ENCODE peak calls at places on chromosomes 2 and 18, in five cellular contexts. U is lower lobe of right lung; M is CD8-positive, alpha-beta T cell; N is fibroblast of lung; T is endothelial cell. E is an unnamed sample.

GRCh38 chr18:63098014-63098981 is 221.3 kb downstream of the BCL2 start:
- DNase-seq in U (no peak), M (peak; percentile 21), N (no peak), T (peak; percentile 15), E (no peak)

GRCh38 chr2:113187771-113188170 is 14.0 kb downstream of the PSD4 start:
- DNase-seq in U (no peak), M (no peak), N (no peak), T (no peak), E (no peak)

GRCh38 chr2:164651361-164651760 is 30.1 kb upstream of the GRB14 start:
- DNase-seq in U (no peak), M (no peak), N (no peak), T (no peak), E (no peak)

GRCh38 chr2:178241852-178242551 is 47.7 kb downstream of the OSBPL6 start:
- DNase-seq in U (no peak), M (no peak), N (peak; percentile 98), T (no peak), E (peak; percentile 96)

GRCh38 chr2:189022492-189022891 is 48.3 kb downstream of the COL3A1 start:
- DNase-seq in U (no peak), M (no peak), N (peak; percentile 90), T (no peak), E (no peak)

GRCh38 chr2:207153266-207153990 is 12.3 kb downstream of the KLF7 start:
- DNase-seq in U (no peak), M (no peak), N (no peak), T (no peak), E (no peak)

GRCh38 chr2:171735991-171736710 is 48.9 kb downstream of the DYNC1I2 start:
- DNase-seq in U (no peak), M (no peak), N (no peak), T (no peak), E (no peak)

GRCh38 chr2:18500333-18500732 is 60.1 kb downstream of the RDH14 start:
- DNase-seq in U (no peak), M (no peak), N (peak; percentile 85), T (no peak), E (no peak)

GRCh38 chr2:151289972-151290335 is 486 bp upstream of the NMI start:
- DNase-seq in U (no peak), M (no peak), N (peak; percentile 73), T (no peak), E (no peak)

GRCh38 chr2:24077535-24077877 is 1.4 kb upstream of the SF3B6 start:
- DNase-seq in U (no peak), M (no peak), N (no peak), T (peak; percentile 9), E (no peak)

GRCh38 chr18:33820517-33821368 is 242.7 kb downstream of the ASXL3 start:
- DNase-seq in U (no peak), M (no peak), N (peak; percentile 33), T (no peak), E (no peak)

GRCh38 chr2:101616411-101616810 is 81.1 kb upstream of the MAP4K4 start:
- DNase-seq in U (no peak), M (no peak), N (peak; percentile 32), T (no peak), E (no peak)

GRCh38 chr18:41227993-41228392 is 727.0 kb upstream of the PIK3C3 start:
- DNase-seq in U (no peak), M (no peak), N (no peak), T (no peak), E (no peak)

GRCh38 chr2:203989536-203989935 is 53.0 kb downstream of the ICOS start:
- DNase-seq in U (no peak), M (no peak), N (no peak), T (no peak), E (no peak)

GRCh38 chr2:200380833-200381542 is 74.5 kb downstream of the SPATS2L start:
- DNase-seq in U (no peak), M (no peak), N (peak; percentile 82), T (no peak), E (no peak)

GRCh38 chr18:11989174-11989573 is 7.9 kb downstream of the IMPA2 start:
- DNase-seq in U (no peak), M (no peak), N (no peak), T (no peak), E (no peak)

GRCh38 chr2:17538022-17538843 is 2.3 kb upstream of the VSNL1 start:
- DNase-seq in U (peak; percentile 28), M (no peak), N (peak; percentile 65), T (peak; percentile 30), E (no peak)

GRCh38 chr2:186129767-186130581 is 356.1 kb upstream of the ZC3H15 start:
- DNase-seq in U (no peak), M (no peak), N (peak; percentile 68), T (no peak), E (peak; percentile 34)

GRCh38 chr2:37585982-37586621 is 85.3 kb downstream of the CDC42EP3 start:
- DNase-seq in U (no peak), M (peak; percentile 59), N (peak; percentile 86), T (no peak), E (no peak)

GRCh38 chr18:42174909-42175308 is 219.9 kb downstream of the PIK3C3 start:
- DNase-seq in U (no peak), M (no peak), N (no peak), T (no peak), E (no peak)

GRCh38 chr2:240463274-240463865 is 27.9 kb downstream of the GPC1 start:
- DNase-seq in U (no peak), M (no peak), N (no peak), T (no peak), E (no peak)

GRCh38 chr2:1744446-1745170 is at the start of gene PXDN:
- DNase-seq in U (no peak), M (no peak), N (peak; percentile 83), T (no peak), E (no peak)

GRCh38 chr2:28630341-28630740 is 121.3 kb upstream of the PPP1CB start:
- DNase-seq in U (no peak), M (no peak), N (no peak), T (no peak), E (no peak)

GRCh38 chr2:145551661-145552060 is 1031.7 kb upstream of the ZEB2 start:
- DNase-seq in U (no peak), M (no peak), N (no peak), T (no peak), E (no peak)

GRCh38 chr2:155250800-155251199 is 552.3 kb downstream of the KCNJ3 start:
- DNase-seq in U (no peak), M (no peak), N (no peak), T (no peak), E (peak; percentile 6)

GRCh38 chr18:71116535-71116934 is 827.7 kb downstream of the SOCS6 start:
- DNase-seq in U (no peak), M (no peak), N (no peak), T (no peak), E (no peak)

GRCh38 chr2:46241344-46241743 is 55.9 kb upstream of the EPAS1 start:
- DNase-seq in U (no peak), M (no peak), N (peak; percentile 24), T (no peak), E (no peak)

GRCh38 chr2:184416514-184416913 is 181.8 kb upstream of the ZNF804A start:
- DNase-seq in U (no peak), M (no peak), N (no peak), T (no peak), E (no peak)

GRCh38 chr2:98656800-98657199 is 48.4 kb downstream of the UNC50 start:
- DNase-seq in U (no peak), M (no peak), N (no peak), T (no peak), E (no peak)

GRCh38 chr2:71995067-71995665 is 152.5 kb downstream of the CYP26B1 start:
- DNase-seq in U (no peak), M (no peak), N (peak; percentile 32), T (no peak), E (no peak)

GRCh38 chr18:58911766-58912165 is 47.1 kb downstream of the ZNF532 start:
- DNase-seq in U (no peak), M (no peak), N (no peak), T (no peak), E (no peak)

GRCh38 chr2:73418343-73418742 is 32.7 kb downstream of the ALMS1 start:
- DNase-seq in U (peak; percentile 72), M (no peak), N (peak; percentile 91), T (no peak), E (peak; percentile 9)

GRCh38 chr2:237475704-237476107 is 11.3 kb upstream of the MLPH start:
- DNase-seq in U (peak; percentile 79), M (no peak), N (no peak), T (no peak), E (no peak)

GRCh38 chr18:63844254-63844653 is 43.3 kb upstream of the SERPINB2 start:
- DNase-seq in U (no peak), M (no peak), N (peak; percentile 69), T (no peak), E (peak; percentile 17)

GRCh38 chr2:81299841-81300240 is 995.3 kb upstream of the LRRTM1 start:
- DNase-seq in U (no peak), M (no peak), N (no peak), T (no peak), E (no peak)

GRCh38 chr18:394276-394996 is 106.1 kb downstream of the COLEC12 start:
- DNase-seq in U (no peak), M (no peak), N (no peak), T (no peak), E (no peak)

GRCh38 chr2:11584530-11585056 is 50.7 kb downstream of the GREB1 start:
- DNase-seq in U (no peak), M (no peak), N (no peak), T (no peak), E (no peak)
- TF ChIP-seq CTCF in U (no peak), M (peak; percentile 3), N (no peak), T (no peak), E (no peak)

DNA sequence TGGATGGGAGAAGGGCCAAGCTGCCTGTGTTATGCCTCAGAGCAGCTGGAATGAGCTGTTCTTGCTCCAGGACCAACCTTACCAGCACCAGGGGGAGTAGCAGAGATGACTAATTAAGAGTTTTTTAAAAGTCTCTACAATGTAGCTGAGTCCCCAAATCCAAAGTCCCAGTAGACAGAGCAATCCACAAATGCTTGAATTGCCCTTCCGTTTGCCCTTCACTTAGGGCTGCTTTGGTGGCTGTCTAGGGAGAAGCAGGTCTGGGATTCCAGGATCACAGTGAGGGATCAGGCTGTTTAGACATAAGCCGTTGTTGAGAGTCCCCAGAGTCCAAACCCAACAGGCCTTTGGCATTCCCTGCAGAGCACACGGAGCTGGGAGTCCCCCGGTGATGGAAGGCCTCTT is 59.4 kb downstream of the RHOB start:
- DNase-seq in U (no peak), M (no peak), N (peak; percentile 80), T (no peak), E (no peak)
- TF ChIP-seq CTCF in U (no peak), M (no peak), N (peak; percentile 41), T (no peak), E (peak; percentile 45)

GRCh38 chr2:22375094-22375493 is 1009.9 kb upstream of the KLHL29 start:
- DNase-seq in U (no peak), M (no peak), N (no peak), T (peak; percentile 26), E (no peak)
- TF ChIP-seq CTCF in U (no peak), M (no peak), N (no peak), T (no peak), E (peak; percentile 31)

DNA sequence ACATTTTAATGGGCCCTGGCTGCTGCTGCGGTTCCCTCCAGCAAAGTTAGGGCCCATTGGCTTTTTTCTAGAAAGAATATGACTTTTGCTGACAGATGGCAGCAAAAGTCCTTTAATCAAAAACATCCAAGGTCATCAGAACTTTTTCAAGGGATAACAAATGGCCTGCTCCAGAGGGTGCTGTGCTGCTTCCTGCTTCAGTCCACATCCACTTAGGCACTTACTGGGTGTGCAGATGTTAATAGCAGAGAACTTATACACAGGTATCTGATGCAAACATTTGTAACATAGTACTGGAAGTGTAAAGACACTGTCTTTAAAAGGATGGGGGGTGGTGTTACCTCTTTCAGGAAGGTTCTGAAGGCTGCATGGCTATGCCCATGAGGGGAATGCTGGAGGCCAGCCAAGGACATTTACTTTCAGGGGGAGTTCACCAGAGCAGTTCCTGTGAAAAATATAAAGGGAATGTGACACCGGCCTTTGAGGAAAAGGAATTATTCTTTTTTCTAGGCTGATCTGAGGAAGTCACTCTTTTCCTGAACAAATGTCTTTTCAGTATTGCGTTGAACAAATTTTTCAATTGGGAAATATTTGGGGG is 5.6 kb downstream of the HOXD8 start:
- DNase-seq in U (no peak), M (no peak), N (no peak), T (no peak), E (no peak)
- TF ChIP-seq CTCF in U (no peak), M (no peak), N (no peak), T (no peak), E (no peak)

E was measured in retinal pigment epithelial cell.